ENCODE peak calls at places on chromosomes 12 and 14, in seven cellular contexts. K is SK-N-SH, S is transverse colon, J is cardiac muscle cell, U is ovary, P is dorsolateral prefrontal cortex, T is left lung. L is an unnamed sample.

GRCh38 chr12:109727039-109727723 is 13.6 kb downstream of the FAM222A start:
- DNase-seq in K (peak), S (no peak), J (no peak), U (peak), P (peak), T (peak), L (no peak)

GRCh38 chr14:34189866-34190265 is 239.0 kb upstream of the EGLN3 start:
- DNase-seq in K (no peak), S (no peak), J (no peak), U (no peak), P (no peak), T (no peak), L (no peak)

GRCh38 chr12:12600659-12601058 is 11.0 kb upstream of the CREBL2 start:
- DNase-seq in K (no peak), S (no peak), J (no peak), U (peak), P (no peak), T (peak), L (no peak)

GRCh38 chr14:71488703-71489141 is 443.5 kb upstream of the RGS6 start:
- DNase-seq in K (no peak), S (no peak), J (no peak), U (no peak), P (no peak), T (no peak), L (no peak)

GRCh38 chr12:124917135-124917840 is 2.8 kb upstream of the UBC start:
- DNase-seq in K (peak), S (peak), J (peak), U (peak), P (peak), T (peak), L (peak)

GRCh38 chr14:88297306-88297705 is 25.8 kb downstream of the KCNK10 start:
- DNase-seq in K (no peak), S (no peak), J (no peak), U (no peak), P (no peak), T (no peak), L (no peak)

GRCh38 chr14:75144944-75145343 is 18.1 kb upstream of the NEK9 start:
- DNase-seq in K (no peak), S (peak), J (no peak), U (no peak), P (no peak), T (peak), L (no peak)

GRCh38 chr14:104009297-104009696 is 67.0 kb upstream of the RD3L start:
- DNase-seq in K (no peak), S (no peak), J (no peak), U (no peak), P (no peak), T (no peak), L (no peak)

GRCh38 chr14:70640938-70641547 is 673 bp upstream of the TTC9 start:
- DNase-seq in K (peak), S (peak), J (no peak), U (no peak), P (peak), T (no peak), L (no peak)

GRCh38 chr14:47678157-47678556 is 2.8 kb upstream of the MDGA2 start:
- DNase-seq in K (no peak), S (no peak), J (peak), U (no peak), P (no peak), T (no peak), L (no peak)

GRCh38 chr12:104662203-104662602 is 205.5 kb downstream of the CHST11 start:
- DNase-seq in K (no peak), S (no peak), J (no peak), U (no peak), P (no peak), T (no peak), L (no peak)

GRCh38 chr12:21542412-21542811 is 16.3 kb downstream of the SPX start:
- DNase-seq in K (no peak), S (no peak), J (no peak), U (no peak), P (no peak), T (no peak), L (no peak)

DNA sequence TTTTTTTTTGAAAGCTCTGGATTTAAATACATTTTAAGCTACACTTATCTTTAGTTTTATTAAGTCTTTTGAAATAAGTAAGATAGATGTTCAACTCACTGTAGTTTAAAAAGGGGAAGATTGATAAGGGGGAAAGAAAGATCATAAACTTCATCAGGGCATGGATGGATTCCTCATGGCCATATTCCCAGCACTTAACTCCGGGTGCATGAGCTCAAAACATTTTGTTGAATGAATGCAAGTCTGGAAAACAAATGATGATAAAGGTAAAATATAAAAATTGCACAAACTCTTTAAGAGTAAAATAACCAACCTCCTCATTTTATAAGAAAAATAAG is 4.3 kb upstream of the IGF1 start:
- DNase-seq in K (no peak), S (no peak), J (no peak), U (no peak), P (no peak), T (no peak), L (no peak)
- H3K4me3 ChIP-seq in K (peak), S (no peak), J (no peak), U (no peak), P (no peak), T (no peak), L (peak)

DNA sequence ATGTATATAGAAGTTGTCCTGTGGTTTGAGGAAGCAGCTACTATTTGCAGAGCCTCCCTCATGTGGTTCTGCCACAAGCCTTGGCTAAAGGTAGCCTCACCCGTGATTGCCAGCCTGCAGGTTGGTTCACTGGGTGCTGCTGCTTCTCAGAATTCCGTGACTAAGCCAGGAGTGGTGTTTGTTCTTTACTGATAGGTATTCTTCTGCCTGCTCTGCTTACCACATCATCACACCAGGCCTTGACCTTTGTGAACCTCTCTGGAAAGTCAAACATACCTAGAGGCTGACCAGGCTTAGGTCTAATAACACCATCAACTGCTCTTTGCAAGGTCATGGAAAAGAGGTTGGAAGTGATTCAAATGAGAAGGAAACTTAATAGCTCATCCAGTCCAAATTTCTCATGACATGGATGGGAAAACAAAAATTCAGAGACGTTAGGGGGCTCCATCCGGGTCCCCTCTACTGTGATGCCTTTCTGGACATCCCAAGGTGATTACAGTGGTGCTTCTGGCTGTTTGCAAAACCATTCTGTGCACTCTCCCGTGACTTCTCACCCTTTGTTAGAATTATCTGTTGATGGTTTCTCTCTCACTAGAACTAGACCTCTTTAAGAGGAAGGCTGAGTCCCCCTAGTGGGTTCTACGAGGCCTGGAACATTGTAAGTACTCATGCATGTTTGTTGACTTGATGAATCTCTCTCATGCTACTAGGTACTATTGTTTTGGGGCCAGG is 8.5 kb upstream of the SOCS2 start:
- DNase-seq in K (no peak), S (no peak), J (peak), U (no peak), P (no peak), T (peak), L (no peak)
- TF ChIP-seq CTCF in K (peak), S (no peak), J (peak), U (no peak), P (no peak), T (no peak), L (no peak)

GRCh38 chr12:111408686-111409402 is 3.1 kb downstream of the SH2B3 start:
- DNase-seq in K (no peak), S (no peak), J (no peak), U (no peak), P (no peak), T (no peak), L (no peak)
- H3K27ac ChIP-seq in K (peak), S (peak), J (no peak), U (no peak), P (peak), T (peak), L (peak)

GRCh38 chr12:123532808-123533649 is 490 bp downstream of the RILPL1 start:
- DNase-seq in K (no peak), S (peak), J (peak), U (peak), P (no peak), T (peak), L (no peak)
- H3K4me3 ChIP-seq in K (peak), S (peak), J (peak), U (peak), P (peak), T (peak), L (peak)

GRCh38 chr14:68926236-68926635 is 52.9 kb downstream of the ACTN1 start:
- DNase-seq in K (no peak), S (no peak), J (no peak), U (no peak), P (no peak), T (no peak), L (no peak)
- TF ChIP-seq CTCF in K (peak), S (peak), J (peak), U (no peak), P (no peak), T (no peak), L (peak)

GRCh38 chr12:46387697-46388096 is 15.1 kb upstream of the SLC38A2 start:
- DNase-seq in K (no peak), S (peak), J (no peak), U (no peak), P (no peak), T (no peak), L (no peak)
- H3K27ac ChIP-seq in K (no peak), S (peak), J (no peak), U (no peak), P (peak), T (peak), L (peak)

DNA sequence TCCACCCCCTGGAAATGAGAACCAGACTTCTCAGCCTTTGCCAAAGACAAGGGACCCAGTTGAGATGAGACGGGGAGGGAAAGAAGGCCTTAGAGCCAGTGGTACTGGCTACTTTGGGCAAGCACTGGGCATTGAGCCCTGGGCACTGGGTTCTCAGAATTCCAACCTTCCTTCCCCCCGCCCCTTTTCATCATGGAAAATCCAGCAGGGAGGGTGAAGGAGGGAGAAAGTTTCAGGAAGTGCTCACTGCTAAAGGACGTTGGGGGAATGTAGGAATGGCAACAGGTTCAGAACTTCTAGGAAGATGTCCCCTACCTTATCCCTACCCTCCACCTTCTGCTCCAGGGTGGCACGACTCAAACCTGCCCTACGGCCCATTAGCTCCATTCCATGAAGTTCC is 4.2 kb upstream of the TNS2 start:
- DNase-seq in K (no peak), S (no peak), J (no peak), U (peak), P (no peak), T (no peak), L (no peak)
- H3K4me3 ChIP-seq in K (peak), S (peak), J (no peak), U (peak), P (peak), T (no peak), L (peak)

GRCh38 chr12:47819902-47820630 is at the start of gene HDAC7:
- DNase-seq in K (peak), S (peak), J (peak), U (peak), P (peak), T (peak), L (peak)
- TF ChIP-seq CTCF in K (no peak), S (no peak), J (no peak), U (no peak), P (no peak), T (no peak), L (no peak)

GRCh38 chr12:777550-778047 is 25.2 kb downstream of the WNK1 start:
- DNase-seq in K (no peak), S (no peak), J (no peak), U (no peak), P (no peak), T (no peak), L (no peak)

GRCh38 chr12:770474-770873 is 18.1 kb downstream of the WNK1 start:
- DNase-seq in K (no peak), S (no peak), J (no peak), U (no peak), P (no peak), T (no peak), L (no peak)

GRCh38 chr12:772056-772697 is 19.8 kb downstream of the WNK1 start:
- DNase-seq in K (no peak), S (no peak), J (no peak), U (no peak), P (no peak), T (no peak), L (no peak)

GRCh38 chr12:778615-779014 is 26.2 kb downstream of the WNK1 start:
- DNase-seq in K (no peak), S (no peak), J (no peak), U (no peak), P (no peak), T (no peak), L (no peak)

DNA sequence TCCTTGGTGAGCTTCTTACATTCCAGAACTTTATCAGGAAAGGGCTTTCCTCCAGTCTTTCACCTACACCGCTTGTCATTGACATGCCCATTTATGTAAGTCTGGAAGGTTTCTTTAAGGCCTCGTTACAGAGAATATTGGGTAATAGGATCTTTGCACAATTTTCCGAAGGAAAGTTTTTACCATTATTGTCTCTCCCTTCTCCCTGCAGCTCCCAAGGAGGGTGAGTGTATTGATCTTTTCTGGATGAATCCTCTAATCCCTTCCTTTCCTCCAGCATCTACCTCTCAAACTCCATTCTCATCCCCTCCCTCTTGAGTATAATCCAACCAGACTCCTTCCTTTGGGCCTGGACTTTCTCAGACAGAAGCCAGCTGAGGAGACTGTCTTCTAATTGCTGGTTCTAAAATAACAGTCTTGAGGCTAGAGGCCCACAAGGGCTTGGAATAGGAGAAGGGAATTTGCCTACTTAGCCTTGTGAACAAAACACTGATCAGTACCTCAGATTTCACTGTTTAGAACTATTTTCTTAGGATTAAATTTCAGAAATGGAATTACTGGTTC is 21.8 kb downstream of the WNK1 start:
- DNase-seq in K (no peak), S (no peak), J (peak), U (no peak), P (no peak), T (no peak), L (no peak)
- H3K27ac ChIP-seq in K (peak), S (peak), J (peak), U (no peak), P (no peak), T (peak), L (no peak)